ENCODE peak calls at places on chromosome 1, in seven cellular contexts. B is H1, Z is HCT116, E is HepG2, F is K562, Q is SK-N-SH, G is GM12878. R is an unnamed sample.

GRCh38 chr1:162678439-162678838 is 46.2 kb downstream of the DDR2 start:
- DNase-seq in B (no peak), Z (peak), E (peak), F (no peak), Q (no peak), G (no peak), R (no peak)

GRCh38 chr1:204264805-204265204 is 51.0 kb upstream of the GOLT1A start:
- DNase-seq in B (no peak), Z (no peak), E (no peak), F (no peak), Q (no peak), G (no peak), R (no peak)

GRCh38 chr1:36652586-36652985 is 169.9 kb upstream of the CSF3R start:
- DNase-seq in B (no peak), Z (no peak), E (no peak), F (no peak), Q (no peak), G (no peak), R (no peak)

GRCh38 chr1:89938171-89939055 is 56.5 kb upstream of the ZNF326 start:
- DNase-seq in B (no peak), Z (no peak), E (peak), F (peak), Q (no peak), G (no peak), R (no peak)

GRCh38 chr1:36583080-36583479 is 100.4 kb upstream of the CSF3R start:
- DNase-seq in B (no peak), Z (no peak), E (no peak), F (no peak), Q (no peak), G (no peak), R (no peak)

GRCh38 chr1:82979593-82980230 is 1019.2 kb downstream of the TTLL7 start:
- DNase-seq in B (no peak), Z (no peak), E (no peak), F (no peak), Q (no peak), G (no peak), R (no peak)

GRCh38 chr1:51842255-51842654 is 36.3 kb downstream of the NRDC start:
- DNase-seq in B (no peak), Z (no peak), E (no peak), F (no peak), Q (peak), G (no peak), R (no peak)

GRCh38 chr1:115641762-115642167 is at the start of gene VANGL1:
- DNase-seq in B (peak), Z (no peak), E (peak), F (peak), Q (peak), G (no peak), R (peak)

GRCh38 chr1:25611843-25612242 is 4.7 kb upstream of the MAN1C1 start:
- DNase-seq in B (no peak), Z (no peak), E (no peak), F (no peak), Q (peak), G (no peak), R (no peak)

GRCh38 chr1:167635233-167635648 is 5.2 kb downstream of the RCSD1 start:
- DNase-seq in B (peak), Z (no peak), E (no peak), F (peak), Q (no peak), G (no peak), R (no peak)

GRCh38 chr1:39720094-39720999 is 18.3 kb upstream of the PPIE start:
- DNase-seq in B (no peak), Z (peak), E (peak), F (peak), Q (peak), G (no peak), R (peak)

GRCh38 chr1:64920936-64921589 is 45.3 kb downstream of the JAK1 start:
- DNase-seq in B (no peak), Z (no peak), E (no peak), F (no peak), Q (peak), G (no peak), R (no peak)

GRCh38 chr1:235367000-235367908 is at the start of gene TBCE:
- DNase-seq in B (peak), Z (peak), E (peak), F (peak), Q (peak), G (peak), R (peak)

GRCh38 chr1:220182656-220183055 is 88.7 kb downstream of the IARS2 start:
- DNase-seq in B (no peak), Z (no peak), E (no peak), F (no peak), Q (no peak), G (no peak), R (no peak)

GRCh38 chr1:178521241-178521640 is 8.3 kb downstream of the TEX35 start:
- DNase-seq in B (no peak), Z (no peak), E (no peak), F (no peak), Q (no peak), G (no peak), R (no peak)

GRCh38 chr1:33182896-33183295 is 1.1 kb upstream of the TRIM62 start:
- DNase-seq in B (peak), Z (no peak), E (no peak), F (no peak), Q (no peak), G (no peak), R (no peak)

GRCh38 chr1:91166106-91166712 is 144.4 kb upstream of the ZNF644 start:
- DNase-seq in B (no peak), Z (peak), E (peak), F (peak), Q (peak), G (no peak), R (peak)

GRCh38 chr1:174398246-174398645 is 49.5 kb upstream of the GPR52 start:
- DNase-seq in B (no peak), Z (no peak), E (no peak), F (no peak), Q (no peak), G (no peak), R (no peak)

GRCh38 chr1:19814681-19815503 is at the start of gene RNF186:
- DNase-seq in B (no peak), Z (no peak), E (peak), F (no peak), Q (no peak), G (no peak), R (no peak)

GRCh38 chr1:214028999-214029406 is 41.2 kb downstream of the PROX1 start:
- DNase-seq in B (no peak), Z (no peak), E (peak), F (no peak), Q (no peak), G (no peak), R (no peak)
- TF ChIP-seq JUND in B (no peak), Z (no peak), E (no peak), F (no peak), Q (no peak), G (no peak), R (no peak)

GRCh38 chr1:154529308-154529707 is 27.1 kb upstream of the SHE start:
- DNase-seq in B (no peak), Z (no peak), E (no peak), F (no peak), Q (no peak), G (no peak), R (no peak)
- TF ChIP-seq JUND in B (no peak), Z (no peak), E (no peak), F (no peak), Q (no peak), G (no peak), R (no peak)

GRCh38 chr1:201954263-201955008 is 867 bp upstream of the TIMM17A start:
- DNase-seq in B (no peak), Z (no peak), E (no peak), F (no peak), Q (no peak), G (no peak), R (no peak)
- TF ChIP-seq JUND in B (no peak), Z (no peak), E (no peak), F (no peak), Q (no peak), G (no peak), R (no peak)

GRCh38 chr1:113276507-113276906 is 113.8 kb upstream of the MAGI3 start:
- DNase-seq in B (no peak), Z (no peak), E (no peak), F (peak), Q (no peak), G (no peak), R (no peak)
- TF ChIP-seq JUND in B (no peak), Z (no peak), E (no peak), F (peak), Q (no peak), G (no peak), R (no peak)